ENCODE peak calls at places on chromosome 4, in five cellular contexts. G is LHCN-M2, I is endothelial cell, H is neural crest cell, Q is pancreas. F is an unnamed sample.

GRCh38 chr4:53899544-53900274 is 164.7 kb downstream of the CHIC2 start:
- DNase-seq in I (no peak), G (peak), H (no peak), Q (no peak), F (no peak)

GRCh38 chr4:26858035-26858918 is 2.4 kb upstream of the STIM2 start:
- DNase-seq in Q (no peak), H (no peak), I (no peak), G (no peak), F (no peak)

GRCh38 chr4:184396001-184396400 is 78.3 kb downstream of the IRF2 start:
- DNase-seq in I (no peak), G (no peak), Q (no peak), H (no peak), F (peak)

GRCh38 chr4:184039963-184040383 is 134.9 kb downstream of the STOX2 start:
- DNase-seq in H (no peak), I (peak), G (no peak), Q (no peak), F (no peak)

GRCh38 chr4:73615613-73616012 is 4.6 kb downstream of the RASSF6 start:
- DNase-seq in I (no peak), H (no peak), G (no peak), Q (no peak), F (no peak)

GRCh38 chr4:38819569-38819968 is 15.0 kb upstream of the TLR1 start:
- DNase-seq in I (no peak), G (no peak), Q (no peak), H (no peak), F (no peak)

GRCh38 chr4:162727232-162727631 is 439.5 kb downstream of the NAF1 start:
- DNase-seq in Q (no peak), I (no peak), G (no peak), H (no peak), F (no peak)

GRCh38 chr4:3713346-3713745 is 52.8 kb upstream of the ADRA2C start:
- DNase-seq in G (no peak), Q (no peak), H (no peak), I (no peak), F (no peak)

GRCh38 chr4:153573881-153574807 is 108.0 kb downstream of the TMEM131L start:
- DNase-seq in Q (peak), H (no peak), G (peak), I (peak), F (no peak)

GRCh38 chr4:71377561-71377960 is 38.7 kb downstream of the SLC4A4 start:
- DNase-seq in H (no peak), I (no peak), Q (no peak), G (peak), F (no peak)

GRCh38 chr4:78661086-78661690 is 109.6 kb downstream of the ANXA3 start:
- DNase-seq in I (no peak), H (no peak), Q (no peak), G (peak), F (no peak)

GRCh38 chr4:8245879-8246833 is 23.4 kb upstream of the HTRA3 start:
- DNase-seq in G (no peak), Q (no peak), H (no peak), I (no peak), F (peak)

GRCh38 chr4:41120297-41121217 is 93.8 kb downstream of the APBB2 start:
- DNase-seq in H (no peak), G (no peak), I (no peak), Q (peak), F (peak)

GRCh38 chr4:147733614-147734344 is 1.9 kb downstream of the ARHGAP10 start:
- DNase-seq in G (peak), I (no peak), Q (no peak), H (no peak), F (no peak)

GRCh38 chr4:54439831-54440243 is 210.7 kb downstream of the PDGFRA start:
- DNase-seq in I (no peak), Q (no peak), H (no peak), G (peak), F (peak)

GRCh38 chr4:72974694-72975487 is 94.6 kb downstream of the COX18 start:
- DNase-seq in Q (no peak), I (no peak), H (no peak), G (peak), F (no peak)

GRCh38 chr4:157713342-157713741 is 459.5 kb downstream of the GASK1B start:
- DNase-seq in G (no peak), I (no peak), H (no peak), Q (no peak), F (no peak)

GRCh38 chr4:94590493-94590892 is 138.8 kb downstream of the PDLIM5 start:
- DNase-seq in G (no peak), H (no peak), Q (no peak), I (no peak), F (no peak)

GRCh38 chr4:26420903-26421302 is 69.4 kb downstream of the CCKAR start:
- DNase-seq in I (no peak), H (no peak), G (peak), Q (no peak), F (no peak)

GRCh38 chr4:89797117-89797516 is 39.8 kb downstream of the SNCA start:
- DNase-seq in I (no peak), G (peak), H (no peak), Q (no peak), F (no peak)

GRCh38 chr4:3207531-3208037 is 41.4 kb upstream of the MSANTD1 start:
- DNase-seq in H (no peak), Q (no peak), G (no peak), I (no peak), F (peak)

GRCh38 chr4:66575024-66575696 is 904.9 kb upstream of the EPHA5 start:
- DNase-seq in H (no peak), Q (peak), G (peak), I (no peak), F (no peak)

GRCh38 chr4:181971973-181972372 is 271.2 kb upstream of the TENM3 start:
- DNase-seq in I (no peak), H (no peak), G (peak), Q (no peak), F (no peak)

GRCh38 chr4:184719407-184719806 is 14.5 kb downstream of the CENPU start:
- DNase-seq in H (no peak), Q (no peak), G (no peak), I (no peak), F (no peak)

GRCh38 chr4:3480528-3481112 is 17.5 kb downstream of the DOK7 start:
- DNase-seq in G (peak), I (peak), Q (peak), H (peak), F (peak)

GRCh38 chr4:1406946-1407656 is 859 bp upstream of the NKX1-1 start:
- DNase-seq in Q (no peak), G (no peak), I (no peak), H (no peak), F (no peak)

GRCh38 chr4:97238956-97239698 is 904.1 kb downstream of the STPG2 start:
- DNase-seq in G (no peak), Q (no peak), H (no peak), I (no peak), F (no peak)

GRCh38 chr4:101282076-101282844 is 65.1 kb downstream of the PPP3CA start:
- DNase-seq in G (no peak), H (no peak), Q (no peak), I (no peak), F (no peak)

GRCh38 chr4:20711335-20711734 is 11.1 kb downstream of the PACRGL start:
- DNase-seq in H (no peak), I (no peak), Q (no peak), G (no peak), F (no peak)

GRCh38 chr4:169440446-169440845 is 169.7 kb upstream of the SH3RF1 start:
- DNase-seq in Q (no peak), H (no peak), I (no peak), G (peak), F (no peak)

GRCh38 chr4:110411599-110412011 is 64.3 kb upstream of the ENPEP start:
- DNase-seq in Q (no peak), I (peak), G (no peak), H (peak), F (no peak)

GRCh38 chr4:158778065-158778711 is 9.4 kb downstream of the FNIP2 start:
- DNase-seq in I (no peak), Q (no peak), G (no peak), H (no peak), F (no peak)

GRCh38 chr4:71992571-71992970 is 39.2 kb upstream of the NPFFR2 start:
- DNase-seq in I (no peak), H (no peak), G (peak), Q (no peak), F (no peak)

GRCh38 chr4:25160714-25161598 is 707 bp upstream of the SEPSECS start:
- DNase-seq in G (no peak), Q (no peak), H (no peak), I (no peak), F (no peak)

GRCh38 chr4:37445023-37445422 is 200.5 kb downstream of the NWD2 start:
- DNase-seq in Q (no peak), I (no peak), H (no peak), G (no peak), F (no peak)

GRCh38 chr4:85210353-85210752 is 243.9 kb upstream of the WDFY3 start:
- DNase-seq in G (peak), H (no peak), Q (no peak), I (no peak), F (no peak)

GRCh38 chr4:151931563-151931962 is 170.8 kb upstream of the GATB start:
- DNase-seq in H (no peak), I (no peak), Q (no peak), G (no peak), F (no peak)

F was measured in left lobe of liver.